ENCODE peak calls at places on chromosomes 3 and 15, in six cellular contexts. U, Q, N, S, H and R are unnamed samples.
A peak's percentile ranks its signal among the peaks of the same experiment; 100 is the strongest.

GRCh38 chr3:170532573-170532972 is 53.3 kb downstream of the SLC7A14 start:
- DNase-seq in N (no peak), H (no peak), Q (no peak), S (no peak), U (no peak), R (no peak)

GRCh38 chr15:53625260-53625659 is 134.2 kb downstream of the WDR72 start:
- DNase-seq in Q (no peak), H (no peak), U (peak; percentile 84), N (no peak), S (no peak), R (no peak)

GRCh38 chr3:56921573-56922571 is 120.1 kb upstream of the ARHGEF3 start:
- DNase-seq in S (no peak), U (no peak), H (peak; percentile 78), N (peak; percentile 47), Q (peak; percentile 59), R (peak; percentile 87)

GRCh38 chr15:81157195-81157938 is 23.3 kb downstream of the CFAP161 start:
- DNase-seq in H (no peak), N (no peak), Q (no peak), S (peak; percentile 61), U (no peak), R (peak; percentile 76)

GRCh38 chr15:45150481-45150880 is 20.7 kb downstream of the DUOX1 start:
- DNase-seq in U (no peak), Q (no peak), S (no peak), H (no peak), N (no peak), R (peak; percentile 83)

GRCh38 chr15:56088389-56088788 is 95.0 kb upstream of the NEDD4 start:
- DNase-seq in Q (no peak), H (no peak), S (no peak), U (no peak), N (no peak), R (no peak)

GRCh38 chr15:75069301-75069925 is 46.0 kb downstream of the PPCDC start:
- DNase-seq in U (no peak), Q (no peak), N (peak; percentile 10), S (no peak), H (no peak), R (no peak)

GRCh38 chr3:72343078-72343477 is 505.2 kb downstream of the SHQ1 start:
- DNase-seq in U (no peak), Q (no peak), N (no peak), S (peak; percentile 55), H (no peak), R (no peak)

GRCh38 chr3:143158549-143158988 is 39.0 kb downstream of the CHST2 start:
- DNase-seq in S (peak; percentile 86), U (no peak), N (no peak), H (peak; percentile 27), Q (no peak), R (peak; percentile 45)

GRCh38 chr3:5006755-5007202 is 27.5 kb downstream of the BHLHE40 start:
- DNase-seq in H (no peak), S (no peak), N (no peak), Q (peak; percentile 68), U (no peak), R (no peak)

GRCh38 chr15:63504979-63505841 is 817 bp downstream of the USP3 start:
- DNase-seq in S (peak; percentile 73), N (peak; percentile 73), U (peak; percentile 79), Q (peak; percentile 76), H (peak; percentile 52), R (no peak)

GRCh38 chr15:90063733-90064247 is 38.5 kb downstream of the IDH2 start:
- DNase-seq in S (no peak), Q (peak; percentile 86), U (no peak), H (no peak), N (no peak), R (no peak)

GRCh38 chr3:124893526-124893925 is 6.4 kb upstream of the ITGB5 start:
- DNase-seq in H (no peak), N (no peak), S (no peak), Q (no peak), U (no peak), R (no peak)

GRCh38 chr15:86231864-86232801 is 152.5 kb downstream of the AGBL1 start:
- DNase-seq in N (no peak), S (peak; percentile 19), U (peak; percentile 73), Q (no peak), H (peak; percentile 22), R (no peak)

GRCh38 chr3:37907371-37907770 is 45.7 kb downstream of the CTDSPL start:
- DNase-seq in H (no peak), Q (no peak), S (no peak), U (no peak), N (no peak), R (no peak)

GRCh38 chr15:70210538-70210937 is 112.8 kb upstream of the TLE3 start:
- DNase-seq in N (no peak), Q (no peak), H (no peak), S (no peak), U (no peak), R (no peak)

GRCh38 chr15:92882697-92883642 is 17.2 kb upstream of the CHD2 start:
- DNase-seq in U (peak; percentile 59), H (peak; percentile 21), Q (peak; percentile 57), N (peak; percentile 64), S (no peak), R (no peak)

GRCh38 chr3:28279770-28280169 is 38.4 kb downstream of the CMC1 start:
- DNase-seq in S (no peak), Q (no peak), N (no peak), U (no peak), H (no peak), R (no peak)

GRCh38 chr15:73399163-73399562 is 30.4 kb upstream of the HCN4 start:
- DNase-seq in H (no peak), U (no peak), N (no peak), Q (no peak), S (no peak), R (no peak)

GRCh38 chr3:24341668-24342067 is 153.0 kb downstream of the THRB start:
- DNase-seq in S (peak; percentile 24), N (no peak), H (no peak), Q (no peak), U (no peak), R (no peak)

GRCh38 chr3:38586546-38587520 is 62.7 kb downstream of the SCN5A start:
- DNase-seq in U (no peak), N (no peak), Q (peak; percentile 31), S (no peak), H (no peak), R (no peak)

GRCh38 chr3:157174616-157175498 is 14.9 kb upstream of the CCNL1 start:
- DNase-seq in U (peak; percentile 99), Q (peak; percentile 100), S (peak; percentile 100), H (peak; percentile 100), N (peak; percentile 99), R (peak; percentile 97)

GRCh38 chr3:13015286-13016082 is 57.7 kb downstream of the IQSEC1 start:
- DNase-seq in Q (peak; percentile 80), U (no peak), S (no peak), H (no peak), N (no peak), R (peak; percentile 65)

GRCh38 chr3:13013595-13013993 is 59.6 kb downstream of the IQSEC1 start:
- DNase-seq in Q (no peak), U (no peak), N (no peak), H (no peak), S (no peak), R (peak; percentile 77)

GRCh38 chr3:13016083-13016725 is 57.0 kb downstream of the IQSEC1 start:
- DNase-seq in S (no peak), N (no peak), Q (peak; percentile 85), U (no peak), H (no peak), R (peak; percentile 73)

GRCh38 chr3:13013994-13014754 is 59.1 kb downstream of the IQSEC1 start:
- DNase-seq in Q (peak; percentile 52), N (no peak), H (no peak), U (no peak), S (no peak), R (peak; percentile 71)

DNA sequence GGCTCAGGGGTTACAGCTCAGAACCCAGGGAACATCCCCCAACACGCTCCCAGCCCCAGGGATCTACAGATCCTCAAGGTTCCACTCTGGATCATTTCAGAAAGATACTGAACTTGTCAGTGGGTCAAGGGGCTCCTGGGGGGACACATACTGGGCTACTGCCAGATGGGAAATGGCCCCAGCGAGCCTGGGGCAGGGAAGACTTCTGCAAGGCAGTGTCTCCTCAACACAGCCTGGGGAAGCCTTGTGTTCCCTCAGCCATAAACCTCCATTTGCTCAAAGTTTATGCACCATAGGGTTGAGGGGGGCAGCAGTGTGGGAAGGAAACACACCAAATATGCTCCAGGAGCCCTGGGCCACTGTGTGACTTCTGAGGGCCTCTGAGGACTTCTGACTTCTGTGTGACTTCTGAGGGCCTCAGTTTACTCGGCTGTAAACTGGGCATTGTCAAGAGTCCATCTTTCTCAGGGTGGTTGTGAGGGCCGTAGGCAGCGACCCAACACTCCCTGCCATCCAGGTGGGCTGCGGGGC is 58.4 kb downstream of the IQSEC1 start:
- DNase-seq in Q (peak; percentile 32), U (no peak), S (no peak), H (no peak), N (no peak), R (peak; percentile 31)
- H3K4me3 ChIP-seq in Q (no peak overlapping the region), U (no peak overlapping the region), S (no peak overlapping the region), H (no peak overlapping the region), N (no peak overlapping the region), R (no peak overlapping the region)

GRCh38 chr15:64773606-64774555 is 1.5 kb downstream of the RBPMS2 start:
- DNase-seq in U (no peak), H (no peak), S (no peak), Q (no peak), N (peak; percentile 48), R (peak; percentile 36)

GRCh38 chr15:64779024-64779423 is 3.6 kb upstream of the RBPMS2 start:
- DNase-seq in S (no peak), U (no peak), N (no peak), Q (no peak), H (no peak), R (peak; percentile 29)

GRCh38 chr15:64774556-64775523 is 549 bp downstream of the RBPMS2 start:
- DNase-seq in U (peak; percentile 76), N (peak; percentile 69), H (peak; percentile 16), S (peak; percentile 24), Q (no peak), R (peak; percentile 87)

GRCh38 chr15:64775551-64776401 is at the start of gene RBPMS2:
- DNase-seq in H (peak; percentile 31), U (peak; percentile 73), N (peak; percentile 71), Q (no peak), S (peak; percentile 34), R (peak; percentile 91)

DNA sequence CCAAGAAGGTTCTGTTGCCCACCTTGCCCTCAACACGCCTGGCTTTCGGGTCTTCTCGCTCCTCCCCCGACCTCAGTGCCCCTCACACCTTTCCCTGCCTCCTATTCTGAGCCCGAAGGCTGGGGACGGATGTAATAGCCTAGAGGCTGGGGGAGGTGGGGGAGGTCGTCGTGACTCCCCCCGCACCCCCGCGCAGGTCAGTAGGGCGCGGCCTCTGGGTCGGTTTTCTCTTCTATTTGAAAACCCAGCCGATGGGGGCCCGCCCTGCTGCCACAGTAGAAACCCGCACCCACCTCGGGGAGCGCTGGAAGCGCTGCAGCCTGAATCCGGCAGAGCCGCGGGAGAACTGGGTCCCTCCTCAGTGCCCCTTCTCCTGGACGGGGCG is 1.0 kb upstream of the RBPMS2 start:
- DNase-seq in S (no peak), Q (no peak), U (peak; percentile 48), N (peak; percentile 54), H (no peak), R (peak; percentile 27)
- H3K4me3 ChIP-seq in S (peak overlapping the region; percentile 49), Q (no peak overlapping the region), U (peak overlapping the region; percentile 84), N (peak overlapping the region; percentile 63), H (peak overlapping the region; percentile 99), R (peak overlapping the region; percentile 70)

GRCh38 chr3:150293401-150294001 is 114.6 kb upstream of the TSC22D2 start:
- DNase-seq in S (peak; percentile 89), N (no peak), Q (no peak), H (peak; percentile 64), U (no peak), R (peak; percentile 65)
- H3K4me3 ChIP-seq in S (no peak overlapping the region), N (no peak overlapping the region), Q (no peak overlapping the region), H (no peak overlapping the region), U (no peak overlapping the region), R (peak overlapping the region; percentile 4)

GRCh38 chr15:51076898-51077564 is 17.7 kb downstream of the TNFAIP8L3 start:
- DNase-seq in H (peak; percentile 94), N (peak; percentile 90), Q (peak; percentile 81), U (no peak), S (peak; percentile 70), R (peak; percentile 90)
- H3K4me3 ChIP-seq in H (no peak overlapping the region), N (peak overlapping the region; percentile 19), Q (no peak overlapping the region), U (no peak overlapping the region), S (peak overlapping the region; percentile 38), R (peak overlapping the region; percentile 70)